ENCODE peak calls at places on chromosome 10, in four cellular contexts. I is transverse colon, T is GM13977, H is neural crest cell. M is an unnamed sample.

GRCh38 chr10:87945994-87946393 is 82.6 kb downstream of the PTEN start:
- DNase-seq in T (no peak), H (no peak), I (no peak), M (no peak)

GRCh38 chr10:123974406-123974805 is 82.8 kb upstream of the CPXM2 start:
- DNase-seq in T (no peak), H (no peak), I (no peak), M (no peak)

GRCh38 chr10:3469639-3470020 is 297.0 kb upstream of the PITRM1 start:
- DNase-seq in T (no peak), H (no peak), I (no peak), M (no peak)

GRCh38 chr10:128626397-128627060 is 500.3 kb upstream of the MKI67 start:
- DNase-seq in T (no peak), I (no peak), H (no peak), M (no peak)

GRCh38 chr10:30114871-30115270 is 55.5 kb upstream of the JCAD start:
- DNase-seq in T (no peak), H (no peak), I (no peak), M (no peak)

GRCh38 chr10:1402821-1403507 is 334.4 kb downstream of the ADARB2 start:
- DNase-seq in H (no peak), T (no peak), I (no peak), M (no peak)

GRCh38 chr10:11245095-11245479 is 227.4 kb downstream of the CELF2 start:
- DNase-seq in I (no peak), T (no peak), H (no peak), M (no peak)

GRCh38 chr10:123573236-123574147 is 92.7 kb upstream of the GPR26 start:
- DNase-seq in I (peak; percentile 59), H (peak; percentile 49), T (peak; percentile 71), M (peak; percentile 66)

GRCh38 chr10:69721690-69722310 is 79.9 kb upstream of the COL13A1 start:
- DNase-seq in T (no peak), I (no peak), H (no peak), M (no peak)

GRCh38 chr10:90960355-90960814 is 39.5 kb upstream of the ANKRD1 start:
- DNase-seq in I (no peak), H (no peak), T (peak; percentile 52), M (peak; percentile 24)

GRCh38 chr10:66783296-66783695 is 142.5 kb upstream of the LRRTM3 start:
- DNase-seq in H (no peak), T (no peak), I (no peak), M (no peak)

GRCh38 chr10:21832751-21833150 is 170.8 kb downstream of the DNAJC1 start:
- DNase-seq in I (no peak), T (no peak), H (no peak), M (no peak)

GRCh38 chr10:103053659-103054581 is 135.8 kb downstream of the CNNM2 start:
- DNase-seq in I (peak; percentile 51), H (peak; percentile 36), T (peak; percentile 70), M (peak; percentile 72)

GRCh38 chr10:35481421-35481820 is 123.7 kb upstream of the GJD4 start:
- DNase-seq in T (no peak), I (no peak), H (no peak), M (no peak)

DNA sequence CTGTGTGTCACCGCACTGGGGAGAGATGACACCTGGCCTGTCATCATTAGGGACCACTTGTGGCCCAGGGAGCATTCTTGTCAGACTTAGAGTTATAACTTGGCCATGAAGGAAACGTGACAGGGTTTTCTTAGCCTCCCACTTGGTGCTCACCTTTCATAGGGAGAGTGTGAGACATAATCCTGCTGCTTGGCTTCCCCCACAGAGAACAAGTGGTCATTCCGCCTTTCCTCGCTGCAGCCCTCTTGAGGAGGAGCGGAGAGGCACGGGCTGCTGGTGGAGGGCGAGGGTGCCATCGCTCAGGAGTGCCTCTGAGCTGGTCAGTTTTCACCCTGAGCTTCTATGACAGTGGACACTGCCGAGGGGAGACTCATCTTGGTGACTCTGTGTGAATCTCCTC is 125.0 kb upstream of the GJD4 start:
- DNase-seq in I (no peak), H (no peak), T (no peak), M (no peak)
- TF ChIP-seq CTCF in I (no peak), H (no peak), T (no peak), M (no peak)

GRCh38 chr10:77582710-77583115 is 54.9 kb downstream of the KCNMA1 start:
- DNase-seq in I (no peak), T (no peak), H (no peak), M (no peak)

GRCh38 chr10:77577666-77578229 is 59.9 kb downstream of the KCNMA1 start:
- DNase-seq in I (no peak), H (no peak), T (no peak), M (no peak)

GRCh38 chr10:77581738-77582137 is 55.9 kb downstream of the KCNMA1 start:
- DNase-seq in T (no peak), I (no peak), H (no peak), M (no peak)

GRCh38 chr10:77578583-77579227 is 58.9 kb downstream of the KCNMA1 start:
- DNase-seq in I (no peak), H (no peak), T (no peak), M (no peak)

GRCh38 chr10:77580500-77580899 is 57.1 kb downstream of the KCNMA1 start:
- DNase-seq in T (no peak), H (no peak), I (no peak), M (no peak)
- TF ChIP-seq CTCF in T (no peak), H (no peak), I (no peak), M (no peak)

DNA sequence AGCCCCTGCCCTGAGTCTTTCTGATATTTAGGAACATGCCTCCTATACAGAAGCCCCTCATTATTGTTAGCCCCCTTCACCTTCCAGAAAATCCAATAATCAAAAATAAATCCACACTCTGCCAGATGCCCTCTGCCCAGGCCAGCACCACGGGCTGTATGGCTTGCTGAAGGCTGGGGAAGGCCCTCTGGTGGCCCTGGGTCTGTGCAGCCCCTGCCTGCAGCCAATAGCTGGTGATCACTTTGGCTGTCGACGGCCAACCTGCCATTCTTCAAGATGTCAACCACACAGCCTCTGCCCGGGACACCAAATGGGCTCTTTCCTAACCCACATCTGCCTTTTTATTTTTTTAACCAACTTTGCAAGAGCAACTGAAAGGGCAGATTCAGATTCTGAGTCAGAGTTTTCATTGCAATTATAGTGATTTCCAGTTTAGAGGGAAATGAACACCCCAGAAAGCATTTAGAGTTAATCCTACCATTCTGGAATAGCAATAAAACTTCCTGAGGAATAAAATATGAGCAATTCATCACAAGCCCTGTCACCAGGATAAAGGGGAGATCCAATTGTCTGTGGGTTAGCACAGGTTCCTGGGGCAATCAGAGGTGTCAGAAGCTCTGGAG is 211.4 kb downstream of the GRID1 start:
- DNase-seq in I (no peak), H (no peak), T (no peak), M (no peak)
- TF ChIP-seq CTCF in I (no peak), H (no peak), T (no peak), M (no peak)

GRCh38 chr10:8063128-8063908 is 8.8 kb downstream of the GATA3 start:
- DNase-seq in I (no peak), T (no peak), H (no peak), M (no peak)
- TF ChIP-seq CTCF in I (no peak), T (no peak), H (no peak), M (no peak)

GRCh38 chr10:120428754-120429153 is 28.3 kb upstream of the PLPP4 start:
- DNase-seq in I (no peak), T (no peak), H (no peak), M (no peak)

GRCh38 chr10:120429395-120429794 is 27.6 kb upstream of the PLPP4 start:
- DNase-seq in I (no peak), T (no peak), H (no peak), M (no peak)

GRCh38 chr10:120433176-120433575 is 23.9 kb upstream of the PLPP4 start:
- DNase-seq in I (no peak), T (no peak), H (no peak), M (no peak)

GRCh38 chr10:120431356-120431755 is 25.7 kb upstream of the PLPP4 start:
- DNase-seq in I (no peak), T (no peak), H (no peak), M (no peak)

GRCh38 chr10:120432209-120432608 is 24.8 kb upstream of the PLPP4 start:
- DNase-seq in I (no peak), H (no peak), T (no peak), M (no peak)
- TF ChIP-seq CTCF in I (no peak), H (no peak), T (no peak), M (no peak)

DNA sequence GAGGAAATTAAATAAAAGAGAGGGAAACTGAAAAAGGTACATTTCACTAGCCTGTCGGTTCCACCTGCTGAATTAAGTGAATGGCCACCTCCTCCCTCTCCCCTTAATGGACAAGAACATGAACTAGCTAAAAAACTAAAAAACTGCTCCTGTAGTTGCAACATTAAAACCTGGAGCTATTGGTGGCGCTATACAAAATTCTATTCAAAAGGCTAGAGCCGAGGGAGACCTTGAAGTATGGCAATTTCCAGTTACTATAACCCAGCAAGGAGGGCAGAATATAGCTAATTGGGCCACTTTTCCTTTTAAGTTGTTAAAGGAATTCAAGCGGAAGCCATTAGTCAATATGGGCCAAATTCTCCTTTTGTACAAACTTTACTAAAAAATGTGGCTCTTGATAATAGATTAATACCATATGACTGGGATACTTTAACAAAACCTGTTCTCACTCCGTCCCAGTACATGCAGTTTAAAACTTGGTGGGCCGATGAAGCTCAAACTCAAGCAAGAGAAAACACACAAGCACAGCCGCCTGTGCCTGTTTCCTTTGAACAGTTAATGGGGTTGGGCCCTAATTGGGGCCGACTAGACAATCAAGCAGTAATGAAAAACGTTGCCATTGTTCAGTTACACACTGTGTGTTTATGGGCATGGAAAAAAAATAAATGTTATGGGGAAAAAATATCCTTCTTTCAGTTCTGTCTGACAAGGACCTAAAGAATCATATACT is 6.5 kb upstream of the CHST3 start:
- DNase-seq in H (no peak), T (no peak), I (no peak), M (no peak)
- TF ChIP-seq CTCF in H (peak; percentile 23), T (no peak), I (no peak), M (no peak)